ENCODE peak calls at places on chromosomes 16 and 17, in five cellular contexts. G is endothelial cell of umbilical vein, U is HCT116, J is GM12878, D is sigmoid colon. X is an unnamed sample.
A peak's percentile ranks its signal among the peaks of the same experiment; 100 is the strongest.

GRCh38 chr17:76734080-76734840 is 2.9 kb downstream of the SRSF2 start:
- DNase-seq in D (no peak), J (no peak), G (peak; percentile 77), U (no peak), X (no peak)

GRCh38 chr17:3559270-3559645 is 1.6 kb upstream of the TRPV3 start:
- DNase-seq in G (no peak), D (no peak), J (no peak), U (no peak), X (no peak)

GRCh38 chr17:50100480-50100883 is 5.3 kb downstream of the PDK2 start:
- DNase-seq in J (no peak), D (no peak), G (no peak), U (no peak), X (no peak)

GRCh38 chr17:39709319-39709997 is 9.6 kb downstream of the ERBB2 start:
- DNase-seq in D (no peak), U (no peak), G (no peak), J (no peak), X (no peak)

GRCh38 chr17:42518755-42519545 is 17.1 kb upstream of the NAGLU start:
- DNase-seq in D (peak; percentile 74), G (peak; percentile 81), U (no peak), J (no peak), X (no peak)

GRCh38 chr16:28279006-28279405 is 13.3 kb upstream of the SBK1 start:
- DNase-seq in D (no peak), J (no peak), G (no peak), U (no peak), X (no peak)

GRCh38 chr16:10390330-10390729 is 4.5 kb downstream of the ATF7IP2 start:
- DNase-seq in U (no peak), J (no peak), G (no peak), D (no peak), X (no peak)

GRCh38 chr16:47774661-47775060 is 313.5 kb downstream of the PHKB start:
- DNase-seq in G (no peak), U (no peak), D (no peak), J (no peak), X (no peak)

GRCh38 chr17:82237083-82237745 is 8.4 kb downstream of the SLC16A3 start:
- DNase-seq in G (no peak), J (no peak), D (peak; percentile 74), U (no peak), X (no peak)

GRCh38 chr16:55046146-55046460 is 115.4 kb downstream of the IRX5 start:
- DNase-seq in J (no peak), G (no peak), U (no peak), D (no peak), X (peak; percentile 40)

GRCh38 chr17:76166168-76166567 is 25.1 kb upstream of the FOXJ1 start:
- DNase-seq in U (no peak), D (no peak), G (no peak), J (no peak), X (no peak)

GRCh38 chr16:88876942-88877526 is 10.6 kb upstream of the PABPN1L start:
- DNase-seq in D (no peak), G (no peak), U (no peak), J (no peak), X (no peak)

GRCh38 chr17:63516910-63517824 is 6.0 kb upstream of the KCNH6 start:
- DNase-seq in J (peak; percentile 19), D (no peak), U (peak; percentile 86), G (no peak), X (no peak)

GRCh38 chr17:67718325-67718941 is 697 bp downstream of the NOL11 start:
- DNase-seq in U (no peak), G (no peak), D (no peak), J (no peak), X (no peak)

GRCh38 chr17:39722965-39723848 is 7.1 kb downstream of the MIEN1 start:
- DNase-seq in D (no peak), U (no peak), G (no peak), J (no peak), X (no peak)

GRCh38 chr17:14198013-14198412 is 38.6 kb downstream of the CDRT15 start:
- DNase-seq in G (no peak), U (no peak), J (no peak), D (no peak), X (no peak)

GRCh38 chr17:81189670-81190530 is 23.9 kb upstream of the AATK start:
- DNase-seq in D (no peak), G (no peak), U (no peak), J (no peak), X (no peak)

GRCh38 chr16:89346869-89347268 is 129.4 kb downstream of the ZNF778 start:
- DNase-seq in U (no peak), G (no peak), J (no peak), D (no peak), X (no peak)

GRCh38 chr16:68190745-68191510 is 45.0 kb downstream of the ESRP2 start:
- DNase-seq in U (no peak), G (no peak), D (no peak), J (no peak), X (no peak)

GRCh38 chr17:78795241-78795640 is 13.2 kb upstream of the CYTH1 start:
- DNase-seq in U (no peak), D (no peak), J (no peak), G (no peak), X (no peak)

GRCh38 chr16:974606-975312 is 4.0 kb upstream of the LMF1 start:
- DNase-seq in U (no peak), J (no peak), G (no peak), D (no peak), X (no peak)

GRCh38 chr16:74019608-74020007 is 277.0 kb upstream of the PSMD7 start:
- DNase-seq in U (no peak), D (no peak), G (no peak), J (no peak), X (no peak)

GRCh38 chr16:4626396-4626795 is 1.8 kb downstream of the MGRN1 start:
- DNase-seq in U (no peak), D (no peak), J (no peak), G (no peak), X (no peak)

GRCh38 chr17:6350806-6351205 is 84.1 kb downstream of the AIPL1 start:
- DNase-seq in D (no peak), J (no peak), G (no peak), U (no peak), X (peak; percentile 67)

GRCh38 chr16:57630402-57630787 is 2.0 kb downstream of the ADGRG1 start:
- DNase-seq in U (no peak), D (no peak), J (no peak), G (no peak), X (no peak)

GRCh38 chr16:57628008-57628781 is at the start of gene ADGRG1:
- DNase-seq in U (peak; percentile 71), J (no peak), D (peak; percentile 81), G (peak; percentile 95), X (no peak)

GRCh38 chr16:57627184-57627871 is 1.1 kb upstream of the ADGRG1 start:
- DNase-seq in U (no peak), D (no peak), G (peak; percentile 60), J (no peak), X (no peak)

GRCh38 chr16:57629516-57630401 is 1.3 kb downstream of the ADGRG1 start:
- DNase-seq in D (no peak), J (no peak), U (no peak), G (no peak), X (no peak)

DNA sequence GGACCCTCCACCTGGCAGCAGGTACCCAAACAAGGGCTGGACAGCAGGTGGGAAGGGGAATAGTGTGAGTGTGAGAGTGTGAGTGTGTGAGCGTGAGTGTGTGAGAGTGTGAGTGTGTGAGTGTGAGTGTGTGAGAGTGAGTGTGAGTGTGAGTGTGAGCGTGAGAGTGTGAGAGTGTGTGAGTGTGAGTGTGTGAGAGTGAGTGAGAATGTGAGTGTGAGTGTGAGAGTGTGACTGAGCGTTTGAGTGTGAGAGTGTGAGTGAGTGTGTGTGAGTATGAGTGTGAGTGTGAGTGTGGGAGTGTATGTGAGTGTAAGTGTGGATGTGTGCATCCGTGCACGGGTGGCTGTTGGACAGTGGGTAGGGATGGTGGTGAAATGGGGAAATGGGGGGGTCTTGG is 352 bp downstream of the ADGRG1 start:
- DNase-seq in U (no peak), G (no peak), D (no peak), J (no peak), X (no peak)
- H3K4me1 ChIP-seq in U (peaks cover 30% of the 10 kb centered on the region), G (peaks cover 49% of the 10 kb centered on the region), D (peaks cover 10% of the 10 kb centered on the region), J (no peaks in the 10 kb centered on the region), X (peaks cover 46% of the 10 kb centered on the region)

DNA sequence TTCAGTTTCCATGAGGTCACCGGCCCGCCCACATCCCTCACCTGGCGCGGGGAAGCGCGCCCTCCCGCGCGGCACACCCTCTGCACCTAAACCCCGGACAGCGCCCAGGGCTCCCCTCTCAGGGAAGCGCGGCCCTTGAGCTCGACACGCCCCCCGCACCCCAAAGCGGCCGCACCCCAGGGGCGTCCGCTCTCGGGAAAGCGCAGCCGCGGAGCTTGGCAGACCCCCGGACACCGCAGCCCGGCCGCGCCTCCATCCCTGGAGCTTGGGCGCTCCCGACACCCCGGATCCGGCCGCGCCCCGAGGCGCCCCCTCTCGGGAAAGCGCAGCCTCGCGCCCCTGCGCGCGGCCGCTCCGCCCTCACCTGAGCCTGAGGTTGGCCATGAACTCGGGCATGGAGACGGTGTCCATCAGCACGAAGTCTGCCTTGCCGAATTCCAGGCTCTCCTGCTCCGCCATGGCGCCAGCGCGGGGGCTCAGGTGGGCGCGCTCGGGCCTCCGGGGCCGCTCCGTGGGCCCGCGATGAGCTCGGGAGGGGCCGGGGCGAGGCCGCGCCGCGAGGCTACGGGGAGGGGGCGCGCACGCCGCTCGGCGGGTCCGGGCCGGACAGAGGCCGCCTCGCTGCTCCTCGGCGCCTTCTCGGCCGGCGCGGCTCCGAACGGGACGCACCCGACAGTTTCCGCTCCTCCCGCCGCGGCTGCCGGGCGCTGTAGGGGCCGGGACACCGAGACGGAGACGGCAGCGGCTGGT is at the start of gene MYO1D:
- DNase-seq in G (no peak), U (peak; percentile 46), D (peak; percentile 74), J (no peak), X (no peak)
- TF ChIP-seq POLR2A in G (peak; percentile 66), U (peak; percentile 22), D (no peak), J (peak; percentile 71), X (peak; percentile 83)

DNA sequence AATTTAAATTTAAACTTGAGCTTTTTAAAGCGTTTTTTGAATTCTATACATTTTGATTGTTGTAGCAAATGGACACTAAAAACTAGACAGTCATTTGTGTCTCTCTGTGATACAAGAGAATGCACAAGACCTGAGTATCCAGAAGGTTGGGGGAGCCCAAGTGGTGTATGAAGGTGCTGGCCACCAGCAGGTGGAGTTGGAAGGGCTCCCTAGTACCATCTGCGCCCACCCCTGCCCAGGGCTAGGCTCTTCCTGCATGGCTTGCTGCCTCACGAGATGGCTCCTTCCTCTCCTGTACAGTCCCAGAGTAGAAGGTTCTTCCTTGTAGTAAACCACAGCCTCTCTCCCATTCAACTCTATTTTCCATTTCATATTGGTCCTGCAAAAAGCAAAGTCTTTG is 17.0 kb downstream of the GID4 start:
- DNase-seq in J (no peak), U (no peak), G (no peak), D (no peak), X (no peak)
- TF ChIP-seq POLR2AphosphoS5 in J (no peak), U (no peak), G (no peak), D (no peak), X (no peak)

GRCh38 chr17:27345141-27345904 is 51.4 kb downstream of the WSB1 start:
- DNase-seq in U (no peak), J (no peak), G (no peak), D (no peak), X (no peak)

GRCh38 chr17:27342059-27342458 is 48.1 kb downstream of the WSB1 start:
- DNase-seq in J (no peak), U (no peak), G (no peak), D (no peak), X (no peak)

GRCh38 chr17:27340990-27341595 is 47.2 kb downstream of the WSB1 start:
- DNase-seq in G (no peak), U (no peak), D (no peak), J (no peak), X (no peak)

GRCh38 chr17:27343972-27344607 is 50.2 kb downstream of the WSB1 start:
- DNase-seq in D (no peak), G (peak; percentile 84), U (no peak), J (no peak), X (no peak)

GRCh38 chr17:27343294-27343693 is 49.4 kb downstream of the WSB1 start:
- DNase-seq in D (no peak), G (no peak), J (no peak), U (no peak), X (no peak)
- H3K4me1 ChIP-seq in D (peaks cover 15% of the 10 kb centered on the region), G (peaks cover 38% of the 10 kb centered on the region), J (peaks cover 34% of the 10 kb centered on the region), U (peaks cover 17% of the 10 kb centered on the region), X (peaks cover 18% of the 10 kb centered on the region)

X was measured in vagina.